ENCODE peak calls at places on chromosomes 13 and 19, in four cellular contexts. F, Z, A and E are unnamed samples.

GRCh38 chr13:76349700-76350099 is 536.5 kb downstream of the KCTD12 start:
- DNase-seq in F (no peak), Z (no peak), A (no peak), E (no peak)

GRCh38 chr13:27279506-27279905 is 8.9 kb downstream of the RASL11A start:
- DNase-seq in F (no peak), Z (no peak), A (no peak), E (no peak)

GRCh38 chr19:45101796-45102195 is 8.8 kb downstream of the PPP1R37 start:
- DNase-seq in F (no peak), Z (no peak), A (no peak), E (no peak)

GRCh38 chr13:47457631-47458030 is 543.4 kb downstream of the SUCLA2 start:
- DNase-seq in F (no peak), Z (no peak), A (peak; percentile 26), E (no peak)

GRCh38 chr19:13781547-13781946 is 7.3 kb downstream of the C19orf53 start:
- DNase-seq in F (peak; percentile 58), Z (no peak), A (peak; percentile 73), E (no peak)

GRCh38 chr19:18768997-18769891 is 21.9 kb downstream of the COMP start:
- DNase-seq in F (peak; percentile 69), Z (no peak), A (no peak), E (no peak)

GRCh38 chr13:105519766-105520165 is 1015.7 kb downstream of the EFNB2 start:
- DNase-seq in F (no peak), Z (no peak), A (no peak), E (no peak)

GRCh38 chr13:99074693-99075092 is 96.8 kb upstream of the DOCK9 start:
- DNase-seq in F (no peak), Z (no peak), A (no peak), E (no peak)

GRCh38 chr13:97695684-97696083 is 257.8 kb upstream of the IPO5 start:
- DNase-seq in F (no peak), Z (no peak), A (no peak), E (no peak)

GRCh38 chr13:110012102-110012739 is 225.8 kb upstream of the IRS2 start:
- DNase-seq in F (no peak), Z (peak; percentile 85), A (peak; percentile 66), E (no peak)

GRCh38 chr13:39822437-39822836 is 167.0 kb downstream of the COG6 start:
- DNase-seq in F (no peak), Z (no peak), A (no peak), E (no peak)

GRCh38 chr19:54436561-54437229 is 12.3 kb upstream of the LENG8 start:
- DNase-seq in F (no peak), Z (no peak), A (no peak), E (no peak)

GRCh38 chr13:36151591-36151990 is 20.4 kb upstream of the DCLK1 start:
- DNase-seq in F (no peak), Z (no peak), A (no peak), E (no peak)

GRCh38 chr19:9043524-9043923 is 33.3 kb upstream of the MUC16 start:
- DNase-seq in F (no peak), Z (no peak), A (no peak), E (no peak)

GRCh38 chr13:101190976-101191375 is 225.3 kb downstream of the NALCN start:
- DNase-seq in F (no peak), Z (no peak), A (no peak), E (no peak)

GRCh38 chr19:2546128-2547032 is 70.5 kb downstream of the GADD45B start:
- DNase-seq in F (peak; percentile 56), Z (peak; percentile 44), A (no peak), E (no peak)

GRCh38 chr13:40096357-40096911 is 441.0 kb downstream of the COG6 start:
- DNase-seq in F (no peak), Z (no peak), A (no peak), E (no peak)

GRCh38 chr19:3253270-3253669 is 28.8 kb downstream of the CELF5 start:
- DNase-seq in F (no peak), Z (no peak), A (no peak), E (no peak)

GRCh38 chr13:114339779-114340534 is 25.7 kb downstream of the CHAMP1 start:
- DNase-seq in F (peak; percentile 49), Z (peak; percentile 73), A (peak; percentile 17), E (no peak)

GRCh38 chr13:50128406-50129048 is 113.3 kb downstream of the KCNRG start:
- DNase-seq in F (no peak), Z (no peak), A (no peak), E (no peak)

GRCh38 chr19:17671906-17672305 is 16.2 kb downstream of the UNC13A start:
- DNase-seq in F (peak; percentile 62), Z (peak; percentile 64), A (no peak), E (no peak)

GRCh38 chr13:76927955-76928354 is 20.4 kb upstream of the ACOD1 start:
- DNase-seq in F (no peak), Z (no peak), A (no peak), E (no peak)

GRCh38 chr13:28558126-28558525 is 63.2 kb upstream of the FLT1 start:
- DNase-seq in F (no peak), Z (no peak), A (peak; percentile 86), E (no peak)